ENCODE peak calls at places on chromosomes 4 and X, in nine cellular contexts. Z is testis; M is GM23338; X is CD4-positive, alpha-beta T cell; N is AG04450; L is GM10248; K is Peyer's patch; D is GM12865; J is RWPE2. O is an unnamed sample.

GRCh38 chr4:76809594-76810305 is 88.2 kb downstream of the SOWAHB start:
- DNase-seq in Z (no peak), M (no peak), X (no peak), N (no peak), L (no peak), K (no peak), D (no peak), J (no peak), O (no peak)

GRCh38 chrX:40539214-40540142 is 41.3 kb upstream of the ATP6AP2 start:
- DNase-seq in Z (peak; percentile 19), M (peak; percentile 71), X (peak; percentile 66), N (peak; percentile 11), L (peak; percentile 23), K (peak; percentile 53), D (peak; percentile 91), J (no peak), O (no peak)

GRCh38 chrX:137848291-137848905 is 282.5 kb downstream of the ZIC3 start:
- DNase-seq in Z (no peak), M (peak; percentile 36), X (no peak), N (no peak), L (no peak), K (no peak), D (no peak), J (no peak), O (no peak)

GRCh38 chrX:13414006-13414647 is 94.3 kb upstream of the ATXN3L start:
- DNase-seq in Z (no peak), M (peak; percentile 22), X (no peak), N (no peak), L (no peak), K (no peak), D (no peak), J (no peak), O (no peak)

GRCh38 chr4:107863850-107864371 is 39.2 kb downstream of the SGMS2 start:
- DNase-seq in Z (no peak), M (no peak), X (no peak), N (no peak), L (no peak), K (no peak), D (no peak), J (peak; percentile 71), O (no peak)

GRCh38 chr4:153465922-153466636 is at the start of gene TMEM131L:
- DNase-seq in Z (peak; percentile 68), M (peak; percentile 82), X (peak; percentile 60), N (no peak), L (peak; percentile 86), K (peak; percentile 73), D (peak; percentile 86), J (no peak), O (no peak)

GRCh38 chr4:140858897-140859296 is 102.7 kb upstream of the TBC1D9 start:
- DNase-seq in Z (no peak), M (no peak), X (no peak), N (no peak), L (no peak), K (no peak), D (no peak), J (no peak), O (no peak)

GRCh38 chr4:110886270-110886669 is 263.4 kb upstream of the PITX2 start:
- DNase-seq in Z (no peak), M (no peak), X (no peak), N (no peak), L (no peak), K (no peak), D (no peak), J (no peak), O (no peak)

GRCh38 chrX:84165716-84166115 is 22.3 kb downstream of the RPS6KA6 start:
- DNase-seq in Z (no peak), M (no peak), X (no peak), N (no peak), L (no peak), K (no peak), D (no peak), J (no peak), O (no peak)

GRCh38 chr4:147546341-147546740 is 65.4 kb downstream of the EDNRA start:
- DNase-seq in Z (no peak), M (no peak), X (no peak), N (peak; percentile 92), L (no peak), K (no peak), D (no peak), J (no peak), O (no peak)

GRCh38 chrX:123698979-123699378 is 33.9 kb downstream of the THOC2 start:
- DNase-seq in Z (no peak), M (no peak), X (no peak), N (no peak), L (no peak), K (no peak), D (no peak), J (no peak), O (no peak)

GRCh38 chr4:73832651-73833237 is 3.7 kb upstream of the CXCL6 start:
- DNase-seq in Z (no peak), M (no peak), X (no peak), N (no peak), L (no peak), K (no peak), D (no peak), J (no peak), O (no peak)

GRCh38 chr4:123484291-123484926 is 87.8 kb downstream of the SPRY1 start:
- DNase-seq in Z (peak; percentile 30), M (no peak), X (no peak), N (no peak), L (no peak), K (no peak), D (no peak), J (no peak), O (no peak)

GRCh38 chr4:42489095-42489494 is 91.8 kb downstream of the SHISA3 start:
- DNase-seq in Z (no peak), M (peak; percentile 47), X (no peak), N (no peak), L (peak; percentile 29), K (no peak), D (peak; percentile 88), J (no peak), O (no peak)

GRCh38 chr4:57040510-57040909 is 61.8 kb downstream of the POLR2B start:
- DNase-seq in Z (no peak), M (peak; percentile 4), X (no peak), N (no peak), L (no peak), K (no peak), D (no peak), J (no peak), O (no peak)

GRCh38 chr4:57043304-57044251 is 64.9 kb downstream of the POLR2B start:
- DNase-seq in Z (peak; percentile 50), M (no peak), X (no peak), N (no peak), L (no peak), K (no peak), D (no peak), J (no peak), O (no peak)

GRCh38 chr4:57039345-57039744 is 60.6 kb downstream of the POLR2B start:
- DNase-seq in Z (no peak), M (no peak), X (no peak), N (no peak), L (no peak), K (no peak), D (no peak), J (no peak), O (no peak)

GRCh38 chr4:57034571-57034970 is 55.9 kb downstream of the POLR2B start:
- DNase-seq in Z (no peak), M (no peak), X (no peak), N (no peak), L (no peak), K (no peak), D (no peak), J (no peak), O (no peak)

GRCh38 chr4:57037982-57038604 is 59.4 kb downstream of the POLR2B start:
- DNase-seq in Z (peak; percentile 82), M (peak; percentile 89), X (no peak), N (no peak), L (peak; percentile 52), K (no peak), D (peak; percentile 45), J (no peak), O (no peak)
- TF ChIP-seq CTCF in Z (peak; percentile 72), M (peak; percentile 96), X (no peak), N (peak; percentile 98), L (peak; percentile 66), K (no peak), D (peak; percentile 77), J (peak; percentile 90), O (peak; percentile 77)

GRCh38 chrX:72003811-72004750 is 93.4 kb downstream of the NHSL2 start:
- DNase-seq in Z (no peak), M (peak; percentile 77), X (no peak), N (no peak), L (no peak), K (no peak), D (no peak), J (no peak), O (peak; percentile 88)
- TF ChIP-seq CTCF in Z (no peak), M (peak; percentile 84), X (no peak), N (no peak), L (no peak), K (no peak), D (no peak), J (no peak), O (peak; percentile 48)

DNA sequence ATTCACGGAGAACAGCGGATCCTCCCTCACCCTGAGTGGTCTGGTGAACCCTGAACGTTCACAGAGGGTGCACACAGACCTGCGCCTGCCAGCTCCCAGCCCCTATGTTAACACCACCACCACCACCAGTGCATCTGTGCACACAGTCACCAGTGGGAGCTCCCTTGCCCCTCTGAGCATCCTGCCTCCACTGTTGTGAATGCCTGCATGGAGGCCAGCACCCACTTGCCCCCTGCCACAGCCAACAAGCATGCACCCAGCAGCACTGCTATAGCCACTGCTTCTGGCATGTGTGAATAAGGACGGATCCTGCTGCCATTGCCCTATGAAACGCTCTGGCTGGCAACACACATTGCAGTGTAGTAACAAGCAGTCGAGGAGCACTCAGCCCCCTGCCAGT is 29.1 kb upstream of the PWWP3B start:
- DNase-seq in Z (no peak), M (no peak), X (no peak), N (no peak), L (no peak), K (no peak), D (no peak), J (no peak), O (no peak)
- TF ChIP-seq CTCF in Z (no peak), M (no peak), X (no peak), N (no peak), L (no peak), K (no peak), D (no peak), J (no peak), O (no peak)

GRCh38 chr4:102500371-102501175 is 586 bp upstream of the NFKB1 start:
- DNase-seq in Z (peak; percentile 71), M (peak; percentile 62), X (peak; percentile 12), N (no peak), L (peak; percentile 22), K (peak; percentile 49), D (peak; percentile 63), J (no peak), O (no peak)

GRCh38 chr4:102501176-102501634 is at the start of gene NFKB1:
- DNase-seq in Z (peak; percentile 67), M (peak; percentile 62), X (peak; percentile 58), N (peak; percentile 50), L (peak; percentile 76), K (peak; percentile 63), D (peak; percentile 93), J (peak; percentile 60), O (no peak)

GRCh38 chr4:102503831-102504786 is 3.0 kb downstream of the NFKB1 start:
- DNase-seq in Z (no peak), M (no peak), X (no peak), N (no peak), L (no peak), K (no peak), D (no peak), J (no peak), O (no peak)

GRCh38 chr4:102503301-102503746 is 2.2 kb downstream of the NFKB1 start:
- DNase-seq in Z (no peak), M (no peak), X (no peak), N (no peak), L (no peak), K (no peak), D (peak; percentile 55), J (no peak), O (no peak)

GRCh38 chr4:102501635-102502382 is 650 bp downstream of the NFKB1 start:
- DNase-seq in Z (peak; percentile 80), M (peak; percentile 69), X (peak; percentile 59), N (no peak), L (peak; percentile 59), K (peak; percentile 81), D (peak; percentile 88), J (peak; percentile 64), O (peak; percentile 90)
- TF ChIP-seq CTCF in Z (no peak), M (no peak), X (no peak), N (no peak), L (no peak), K (no peak), D (no peak), J (no peak), O (no peak)

O was measured in osteocyte.